ENCODE peak calls at places on chromosomes 6 and 20, in nine cellular contexts. C is PC-9; S is OCI-LY7; M is CD8-positive, alpha-beta T cell; L is lower lobe of right lung; O is cardiac muscle cell; A is AG04450; G is IMR-90; V is heart left ventricle. J is an unnamed sample.

GRCh38 chr6:52588710-52589091 is 11.8 kb upstream of the TRAM2 start:
- DNase-seq in A (no peak), O (no peak), S (no peak), G (no peak), V (no peak), M (no peak), L (no peak), C (no peak), J (no peak)

GRCh38 chr6:11616200-11616611 is 78.7 kb downstream of the TMEM170B start:
- DNase-seq in M (no peak), L (no peak), G (peak; percentile 98), S (no peak), V (no peak), A (peak; percentile 91), O (no peak), C (no peak), J (no peak)

GRCh38 chr20:50438986-50439407 is 71.2 kb upstream of the PTPN1 start:
- DNase-seq in M (no peak), L (no peak), C (peak; percentile 98), G (peak; percentile 91), V (no peak), A (no peak), O (no peak), S (no peak), J (no peak)

GRCh38 chr20:41131594-41132387 is 5.6 kb upstream of the PLCG1 start:
- DNase-seq in S (no peak), G (no peak), V (no peak), A (no peak), L (no peak), C (no peak), M (no peak), O (no peak), J (no peak)

GRCh38 chr6:147752686-147753418 is 244.4 kb downstream of the SAMD5 start:
- DNase-seq in S (no peak), V (no peak), M (no peak), A (no peak), L (no peak), G (peak; percentile 9), O (no peak), C (no peak), J (no peak)

GRCh38 chr6:131053546-131054240 is 9.4 kb downstream of the EPB41L2 start:
- DNase-seq in M (no peak), L (no peak), S (no peak), C (peak; percentile 76), O (no peak), V (no peak), A (no peak), G (no peak), J (no peak)

GRCh38 chr6:27145731-27146455 is 101.6 kb upstream of the PRSS16 start:
- DNase-seq in L (peak; percentile 82), G (peak; percentile 91), S (peak; percentile 93), O (peak; percentile 83), C (peak; percentile 85), V (peak; percentile 83), M (peak; percentile 59), A (peak; percentile 78), J (peak; percentile 71)

GRCh38 chr6:35737413-35738211 is 780 bp downstream of the ARMC12 start:
- DNase-seq in M (no peak), S (peak; percentile 91), A (peak; percentile 77), V (no peak), O (peak; percentile 73), L (no peak), C (peak; percentile 72), G (peak; percentile 87), J (peak; percentile 37)

GRCh38 chr6:89375427-89375868 is 22.9 kb upstream of the UBE2J1 start:
- DNase-seq in M (peak; percentile 57), C (peak; percentile 84), O (peak; percentile 82), G (no peak), L (peak; percentile 88), V (peak; percentile 35), A (no peak), S (peak; percentile 81), J (peak; percentile 77)

GRCh38 chr20:37881601-37882343 is 21.2 kb upstream of the VSTM2L start:
- DNase-seq in M (no peak), C (no peak), L (no peak), S (no peak), G (no peak), A (no peak), V (no peak), O (no peak), J (no peak)

GRCh38 chr6:144360401-144360800 is 75.3 kb downstream of the UTRN start:
- DNase-seq in S (no peak), G (no peak), V (no peak), A (no peak), L (no peak), O (no peak), M (no peak), C (peak; percentile 73), J (no peak)

GRCh38 chr6:45445749-45446454 is 68.2 kb upstream of the SUPT3H start:
- DNase-seq in G (peak; percentile 99), L (peak; percentile 71), A (peak; percentile 98), S (no peak), V (peak; percentile 64), M (no peak), O (peak; percentile 50), C (peak; percentile 94), J (peak; percentile 60)

GRCh38 chr6:14596410-14596809 is 478.8 kb downstream of the CD83 start:
- DNase-seq in V (no peak), S (no peak), M (no peak), G (peak; percentile 84), C (peak; percentile 43), L (peak; percentile 78), A (no peak), O (no peak), J (no peak)

GRCh38 chr6:3351105-3351676 is 92.4 kb downstream of the PSMG4 start:
- DNase-seq in O (peak; percentile 30), S (no peak), V (no peak), L (no peak), G (no peak), A (no peak), C (no peak), M (no peak), J (no peak)

GRCh38 chr20:10605547-10606195 is 68.1 kb downstream of the JAG1 start:
- DNase-seq in M (no peak), C (no peak), V (no peak), L (no peak), A (no peak), O (no peak), G (no peak), S (no peak), J (no peak)

GRCh38 chr20:10604865-10605440 is 68.8 kb downstream of the JAG1 start:
- DNase-seq in A (no peak), L (no peak), V (no peak), M (no peak), G (no peak), O (no peak), C (no peak), S (no peak), J (no peak)

GRCh38 chr20:10603971-10604864 is 69.6 kb downstream of the JAG1 start:
- DNase-seq in S (no peak), M (no peak), L (no peak), O (peak; percentile 55), G (peak; percentile 94), A (peak; percentile 70), V (peak; percentile 50), C (peak; percentile 84), J (peak; percentile 19)

GRCh38 chr20:10602141-10602660 is 71.6 kb downstream of the JAG1 start:
- DNase-seq in S (no peak), V (no peak), O (no peak), G (no peak), L (no peak), M (no peak), C (no peak), A (no peak), J (no peak)

DNA sequence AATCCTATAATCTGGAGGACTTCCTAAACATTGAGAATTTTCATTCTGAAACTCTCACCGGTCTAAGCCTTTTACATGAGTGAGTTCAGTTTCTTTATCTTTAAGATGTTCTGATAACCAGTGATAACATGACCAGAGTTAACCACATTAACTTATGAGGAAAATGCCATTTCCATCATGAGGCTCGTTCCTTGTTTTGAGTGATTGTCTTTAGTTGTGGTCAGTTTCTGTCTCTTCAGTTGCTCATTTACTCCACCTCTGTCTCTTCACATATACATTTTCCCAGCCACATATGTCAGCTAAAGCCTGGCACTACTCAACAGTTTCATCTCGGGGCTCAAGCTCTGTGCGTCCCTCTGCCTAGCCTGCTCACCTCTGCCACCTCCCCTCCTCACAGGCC is 70.4 kb downstream of the JAG1 start:
- DNase-seq in C (no peak), O (no peak), M (no peak), A (no peak), S (no peak), G (no peak), V (no peak), L (no peak), J (no peak)
- H3K4me3 ChIP-seq in C (no peak overlapping the region), O (no peak overlapping the region), M (no peak overlapping the region), A (no peak overlapping the region), S (no peak overlapping the region), G (no peak overlapping the region), V (no peak overlapping the region), L (no peak overlapping the region), J (no peak overlapping the region)

DNA sequence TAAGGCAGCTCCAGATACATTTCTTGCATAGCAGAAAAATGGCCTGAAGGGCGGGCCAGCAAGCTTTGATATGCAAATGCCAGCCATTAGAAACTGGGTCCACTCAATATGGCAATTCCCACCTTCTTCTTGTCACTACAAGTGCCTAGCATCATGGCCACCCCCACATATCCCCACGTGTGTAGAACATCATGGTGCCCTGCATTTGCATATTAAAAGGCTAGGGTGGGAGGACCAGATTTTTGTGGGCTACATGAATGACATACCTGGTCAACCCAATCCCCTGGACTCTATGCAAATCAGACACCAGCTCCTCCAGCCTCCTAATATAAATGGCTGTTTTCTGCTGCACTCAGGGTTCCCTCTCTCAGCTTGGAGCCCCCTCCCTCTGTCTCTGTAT is 31.7 kb downstream of the PLN start:
- DNase-seq in G (no peak), L (no peak), V (no peak), A (no peak), M (no peak), S (no peak), C (no peak), O (no peak), J (no peak)
- H3K9me3 ChIP-seq in G (peaks cover 7% of the 10 kb centered on the region), L (peaks cover 26% of the 10 kb centered on the region), V (peaks cover 23% of the 10 kb centered on the region), A (peaks cover 26% of the 10 kb centered on the region), M (peaks cover 6% of the 10 kb centered on the region), S (peaks cover 12% of the 10 kb centered on the region), C (peaks cover 40% of the 10 kb centered on the region), O (no peaks in the 10 kb centered on the region), J (peaks cover 40% of the 10 kb centered on the region)

GRCh38 chr20:35329435-35330139 is 37.4 kb upstream of the FAM83C start:
- DNase-seq in C (no peak), O (peak; percentile 48), S (peak; percentile 61), A (no peak), G (peak; percentile 28), V (no peak), M (no peak), L (no peak), J (no peak)
- TF ChIP-seq CTCF in C (peak; percentile 58), O (peak; percentile 61), S (peak; percentile 90), A (peak; percentile 51), G (peak; percentile 33), V (no peak), M (no peak), L (peak; percentile 45), J (peak; percentile 30)

DNA sequence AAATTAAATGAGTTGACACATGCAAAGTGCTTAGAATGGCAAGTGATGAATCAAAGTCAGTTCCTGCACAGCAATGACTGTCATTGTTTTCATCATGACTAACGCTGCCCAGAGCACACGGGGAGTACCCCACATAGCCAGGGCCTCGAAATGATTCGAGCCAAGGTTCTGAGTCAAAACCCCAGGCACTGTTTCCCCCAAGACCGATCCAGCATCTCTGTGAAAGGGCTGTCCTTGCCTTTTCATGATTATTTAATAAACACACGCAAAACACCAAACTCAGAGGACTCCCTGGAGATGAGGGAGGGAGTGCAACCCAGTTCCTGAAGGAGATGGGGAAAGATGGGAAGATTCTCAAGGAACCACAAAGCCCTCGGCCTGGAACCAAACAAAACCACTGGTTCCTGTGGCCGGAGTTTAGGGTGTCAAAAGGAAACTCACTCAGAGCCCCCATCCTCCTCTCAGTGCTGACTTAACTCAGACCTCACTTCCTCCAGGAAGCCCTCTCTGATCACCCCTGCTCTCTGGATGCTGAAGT is 3.8 kb downstream of the PREX1 start:
- DNase-seq in O (no peak), C (peak; percentile 54), L (no peak), V (no peak), G (peak; percentile 65), A (no peak), M (no peak), S (peak; percentile 50), J (no peak)
- H3K4me3 ChIP-seq in O (no peak overlapping the region), C (no peak overlapping the region), L (peak overlapping the region; percentile 75), V (no peak overlapping the region), G (no peak overlapping the region), A (no peak overlapping the region), M (peak overlapping the region; percentile 65), S (peak overlapping the region; percentile 91), J (no peak overlapping the region)